ENCODE peak calls at places on chromosomes 4 and X, in ten cellular contexts. C is NCI-H1105 treated with DMSO at 0.1 percent for 48 hours; R is activated CD4-positive, alpha-beta T cell treated with anti-CD3 and anti-CD28 coated beads, Interleukin-2, amount 10 ng/mL, durations not matched to agents 7 days and 5 days; X is bronchial epithelial cell; H is ascending aorta; G is stimulated activated CD4-positive, alpha-beta T cell treated with anti-CD3 and anti-CD28 coated beads, Interleukin-4, amount 100 ng/mL, for 48 hours; A is cardiac fibroblast; B is HT-29; S is stimulated activated CD8-positive, alpha-beta memory T cell treated with anti-CD3 and anti-CD28 coated beads, Interleukin-7, amount 100 ng/mL, for 24 hours; O is KG1. V is an unnamed sample.

GRCh38 chr4:13244342-13244905 is 239.7 kb downstream of the RAB28 start:
- DNase-seq in C (no peak), R (no peak), X (no peak), H (no peak), G (no peak), A (no peak), B (no peak), S (no peak), O (no peak), V (peak)

GRCh38 chrX:18702362-18703195 is 4.9 kb upstream of the PPEF1 start:
- DNase-seq in C (no peak), R (no peak), X (peak), H (no peak), G (no peak), A (peak), B (peak), S (no peak), O (no peak), V (no peak)

GRCh38 chr4:34046580-34046979 is 2197.7 kb downstream of the ARAP2 start:
- DNase-seq in C (no peak), R (no peak), X (peak), H (no peak), G (no peak), A (peak), B (peak), S (no peak), O (no peak), V (no peak)

GRCh38 chr4:48114396-48114795 is 19.7 kb downstream of the TXK start:
- DNase-seq in C (no peak), R (no peak), X (no peak), H (no peak), G (no peak), A (no peak), B (no peak), S (no peak), O (no peak), V (no peak)

GRCh38 chrX:13090261-13091110 is 46.1 kb upstream of the FAM9C start:
- DNase-seq in C (no peak), R (peak), X (no peak), H (no peak), G (no peak), A (peak), B (no peak), S (no peak), O (peak), V (no peak)

GRCh38 chr4:152073738-152074137 is 312.9 kb upstream of the GATB start:
- DNase-seq in C (no peak), R (no peak), X (peak), H (no peak), G (no peak), A (peak), B (no peak), S (no peak), O (no peak), V (no peak)

GRCh38 chrX:132488092-132488749 is 617 bp downstream of the MBNL3 start:
- DNase-seq in C (peak), R (peak), X (peak), H (no peak), G (no peak), A (peak), B (peak), S (no peak), O (peak), V (no peak)

GRCh38 chr4:106594291-106594952 is 225.8 kb upstream of the GIMD1 start:
- DNase-seq in C (no peak), R (no peak), X (peak), H (no peak), G (no peak), A (no peak), B (no peak), S (no peak), O (no peak), V (no peak)

GRCh38 chr4:185833055-185833598 is 21.1 kb upstream of the SORBS2 start:
- DNase-seq in C (no peak), R (no peak), X (no peak), H (no peak), G (no peak), A (peak), B (peak), S (no peak), O (no peak), V (no peak)

GRCh38 chrX:126770179-126770578 is 49.4 kb upstream of the PRR32 start:
- DNase-seq in C (no peak), R (no peak), X (peak), H (no peak), G (no peak), A (no peak), B (peak), S (no peak), O (no peak), V (peak)

GRCh38 chr4:25702848-25703247 is 47.2 kb downstream of the SLC34A2 start:
- DNase-seq in C (no peak), R (no peak), X (no peak), H (no peak), G (no peak), A (peak), B (no peak), S (no peak), O (no peak), V (no peak)

GRCh38 chr4:138113819-138114415 is 128.2 kb downstream of the SLC7A11 start:
- DNase-seq in C (no peak), R (no peak), X (peak), H (no peak), G (no peak), A (peak), B (no peak), S (no peak), O (no peak), V (no peak)

V was measured in H7.